ENCODE peak calls at places on chromosomes 5 and 9, in six cellular contexts. One of them, this sample, is unnamed.

GRCh38 chr9:136985853-136986252 is 3.1 kb downstream of the LCNL1 start:
- DNase-seq in H1: no peak
- DNase-seq in K562: no peak
- DNase-seq in GM12878: no peak
- DNase-seq in NT2/D1: no peak
- DNase-seq in HepG2: no peak
- DNase-seq in this sample: no peak

GRCh38 chr9:134755221-134755907 is 113.8 kb downstream of the COL5A1 start:
- DNase-seq in H1: no peak
- DNase-seq in K562: no peak
- DNase-seq in GM12878: no peak
- DNase-seq in NT2/D1: no peak
- DNase-seq in HepG2: no peak
- DNase-seq in this sample: no peak

GRCh38 chr9:33393581-33393980 is 8.8 kb downstream of the AQP7 start:
- DNase-seq in H1: no peak
- DNase-seq in K562: no peak
- DNase-seq in GM12878: no peak
- DNase-seq in NT2/D1: no peak
- DNase-seq in HepG2: no peak
- DNase-seq in this sample: no peak

GRCh38 chr9:134880484-134881312 is at the start of gene FCN2:
- DNase-seq in H1: peak; percentile 28
- DNase-seq in K562: no peak
- DNase-seq in GM12878: no peak
- DNase-seq in NT2/D1: no peak
- DNase-seq in HepG2: no peak
- DNase-seq in this sample: no peak

GRCh38 chr9:98791147-98792095 is 4.9 kb downstream of the ANKS6 start:
- DNase-seq in H1: peak; percentile 93
- DNase-seq in K562: peak; percentile 85
- DNase-seq in GM12878: no peak
- DNase-seq in NT2/D1: peak; percentile 74
- DNase-seq in HepG2: peak; percentile 50
- DNase-seq in this sample: peak; percentile 72

GRCh38 chr9:133111461-133112360 is 9.3 kb downstream of the RALGDS start:
- DNase-seq in H1: no peak
- DNase-seq in K562: no peak
- DNase-seq in GM12878: no peak
- DNase-seq in NT2/D1: no peak
- DNase-seq in HepG2: no peak
- DNase-seq in this sample: no peak

GRCh38 chr5:57172466-57172961 is 1.3 kb upstream of the GPBP1 start:
- DNase-seq in H1: no peak
- DNase-seq in K562: no peak
- DNase-seq in GM12878: no peak
- DNase-seq in NT2/D1: no peak
- DNase-seq in HepG2: no peak
- DNase-seq in this sample: no peak

GRCh38 chr5:56818409-56819026 is 3.2 kb downstream of the MAP3K1 start:
- DNase-seq in H1: no peak
- DNase-seq in K562: peak; percentile 33
- DNase-seq in GM12878: no peak
- DNase-seq in NT2/D1: no peak
- DNase-seq in HepG2: no peak
- DNase-seq in this sample: no peak

GRCh38 chr5:82023530-82024095 is 51.8 kb downstream of the ATG10 start:
- DNase-seq in H1: no peak
- DNase-seq in K562: no peak
- DNase-seq in GM12878: no peak
- DNase-seq in NT2/D1: no peak
- DNase-seq in HepG2: no peak
- DNase-seq in this sample: no peak

GRCh38 chr5:140631831-140632365 is 1.1 kb downstream of the CD14 start:
- DNase-seq in H1: no peak
- DNase-seq in K562: no peak
- DNase-seq in GM12878: no peak
- DNase-seq in NT2/D1: no peak
- DNase-seq in HepG2: no peak
- DNase-seq in this sample: no peak

GRCh38 chr9:114516913-114517312 is 11.6 kb upstream of the WHRN start:
- DNase-seq in H1: no peak
- DNase-seq in K562: peak; percentile 22
- DNase-seq in GM12878: no peak
- DNase-seq in NT2/D1: no peak
- DNase-seq in HepG2: no peak
- DNase-seq in this sample: no peak
- TF ChIP-seq ZNF274 in H1: no peak
- TF ChIP-seq ZNF274 in K562: no peak
- TF ChIP-seq ZNF274 in GM12878: no peak
- TF ChIP-seq ZNF274 in NT2/D1: no peak
- TF ChIP-seq ZNF274 in HepG2: no peak
- TF ChIP-seq ZNF274 in this sample: no peak

GRCh38 chr5:15375557-15375956 is 124.4 kb upstream of the FBXL7 start:
- DNase-seq in H1: no peak
- DNase-seq in K562: no peak
- DNase-seq in GM12878: no peak
- DNase-seq in NT2/D1: no peak
- DNase-seq in HepG2: no peak
- DNase-seq in this sample: no peak

GRCh38 chr5:15376088-15376487 is 123.9 kb upstream of the FBXL7 start:
- DNase-seq in H1: no peak
- DNase-seq in K562: no peak
- DNase-seq in GM12878: no peak
- DNase-seq in NT2/D1: no peak
- DNase-seq in HepG2: no peak
- DNase-seq in this sample: no peak

GRCh38 chr5:15377573-15378340 is 122.2 kb upstream of the FBXL7 start:
- DNase-seq in H1: no peak
- DNase-seq in K562: no peak
- DNase-seq in GM12878: no peak
- DNase-seq in NT2/D1: no peak
- DNase-seq in HepG2: no peak
- DNase-seq in this sample: no peak

GRCh38 chr5:15374886-15375285 is 125.1 kb upstream of the FBXL7 start:
- DNase-seq in H1: no peak
- DNase-seq in K562: no peak
- DNase-seq in GM12878: no peak
- DNase-seq in NT2/D1: no peak
- DNase-seq in HepG2: no peak
- DNase-seq in this sample: no peak

GRCh38 chr5:15376803-15377202 is 123.2 kb upstream of the FBXL7 start:
- DNase-seq in H1: no peak
- DNase-seq in K562: no peak
- DNase-seq in GM12878: no peak
- DNase-seq in NT2/D1: no peak
- DNase-seq in HepG2: no peak
- DNase-seq in this sample: no peak
- TF ChIP-seq ZNF274 in H1: no peak
- TF ChIP-seq ZNF274 in K562: no peak
- TF ChIP-seq ZNF274 in GM12878: no peak
- TF ChIP-seq ZNF274 in NT2/D1: no peak
- TF ChIP-seq ZNF274 in HepG2: no peak
- TF ChIP-seq ZNF274 in this sample: no peak

GRCh38 chr5:134625559-134625958 is 7.1 kb downstream of the SAR1B start:
- DNase-seq in H1: peak; percentile 20
- DNase-seq in K562: no peak
- DNase-seq in GM12878: no peak
- DNase-seq in NT2/D1: no peak
- DNase-seq in HepG2: no peak
- DNase-seq in this sample: no peak

GRCh38 chr5:134626369-134627014 is 6.1 kb downstream of the SAR1B start:
- DNase-seq in H1: no peak
- DNase-seq in K562: no peak
- DNase-seq in GM12878: no peak
- DNase-seq in NT2/D1: no peak
- DNase-seq in HepG2: peak; percentile 57
- DNase-seq in this sample: no peak

DNA sequence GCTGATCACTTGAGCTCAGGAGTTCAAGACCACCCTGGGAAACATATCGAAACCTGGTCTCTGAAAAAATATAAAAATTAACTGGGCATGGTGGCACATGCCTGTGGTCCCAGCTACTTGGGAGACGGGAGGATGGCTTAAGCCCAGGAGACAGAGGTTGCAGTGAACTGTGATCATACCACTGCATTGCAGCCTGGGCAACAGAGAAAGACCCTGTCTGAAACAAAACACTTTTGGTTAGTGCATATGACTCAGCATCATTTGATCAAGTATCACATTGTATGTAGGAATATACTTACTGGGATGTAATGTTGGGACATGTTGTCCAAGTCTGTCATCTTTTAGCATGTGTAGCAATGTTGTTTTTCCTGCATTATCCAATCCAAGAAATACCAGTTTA is 12.0 kb downstream of the SAR1B start:
- DNase-seq in H1: no peak
- DNase-seq in K562: no peak
- DNase-seq in GM12878: no peak
- DNase-seq in NT2/D1: no peak
- DNase-seq in HepG2: no peak
- DNase-seq in this sample: no peak
- TF ChIP-seq ZNF274 in H1: no peak
- TF ChIP-seq ZNF274 in K562: no peak
- TF ChIP-seq ZNF274 in GM12878: no peak
- TF ChIP-seq ZNF274 in NT2/D1: no peak
- TF ChIP-seq ZNF274 in HepG2: no peak
- TF ChIP-seq ZNF274 in this sample: no peak

DNA sequence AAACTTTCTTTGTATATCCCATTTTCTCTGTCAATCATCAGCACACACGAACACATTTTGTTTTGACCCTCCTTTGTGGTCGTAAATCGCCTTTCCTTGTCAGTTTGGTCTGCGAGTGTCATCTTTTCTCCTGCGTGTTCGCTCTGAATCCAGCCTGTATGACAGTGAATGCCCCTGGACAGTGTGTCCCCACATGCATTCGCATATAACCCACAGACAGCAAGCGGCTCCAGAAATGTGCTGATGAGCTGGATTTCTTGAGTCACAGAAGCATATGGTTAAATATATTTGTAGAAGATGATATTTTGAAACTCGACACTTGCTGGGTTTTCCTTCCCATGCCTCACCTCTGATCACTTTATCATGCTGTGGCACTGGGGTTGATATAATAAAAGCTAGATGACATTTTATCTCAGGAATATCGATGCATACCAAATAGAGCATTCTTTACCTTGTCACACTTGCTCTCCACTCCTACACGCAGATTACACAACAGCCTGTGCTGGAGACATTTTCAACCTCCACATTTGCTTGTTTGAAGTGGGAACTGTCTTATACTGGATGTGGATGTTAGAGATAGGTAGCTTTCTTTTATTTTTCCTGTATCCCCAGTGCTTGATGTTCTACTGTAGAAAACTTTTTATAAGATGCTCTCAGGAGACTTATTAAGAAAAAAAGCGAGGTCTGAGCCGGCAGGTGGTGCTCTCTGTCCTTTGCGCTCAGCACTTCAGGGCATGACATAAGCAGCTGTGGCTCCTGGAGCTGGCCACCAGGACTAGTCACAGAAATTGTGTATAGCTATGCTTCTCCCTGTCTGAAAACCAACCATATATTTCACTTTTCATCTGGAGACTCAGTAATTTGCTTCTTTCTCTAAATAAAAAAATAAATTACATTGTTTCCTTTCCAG is 215.1 kb downstream of the SH3GL2 start:
- DNase-seq in H1: no peak
- DNase-seq in K562: peak; percentile 40
- DNase-seq in GM12878: no peak
- DNase-seq in NT2/D1: no peak
- DNase-seq in HepG2: peak; percentile 27
- DNase-seq in this sample: peak; percentile 6
- TF ChIP-seq ZNF274 in H1: no peak
- TF ChIP-seq ZNF274 in K562: no peak
- TF ChIP-seq ZNF274 in GM12878: no peak
- TF ChIP-seq ZNF274 in NT2/D1: no peak
- TF ChIP-seq ZNF274 in HepG2: no peak
- TF ChIP-seq ZNF274 in this sample: no peak